ENCODE peak calls at places on chromosomes 5 and 9, in seven cellular contexts. One of them, this sample, is unnamed.

GRCh38 chr5:112742424-112742823 is 4.7 kb downstream of the APC start:
- DNase-seq in NCI-H345: no peak
- DNase-seq in activated CD4-positive, alpha-beta T cell treated with anti-CD3 and anti-CD28 coated beads, Interleukin-2, amount 50 U/mL, for 1 hour: no peak
- DNase-seq in SJCRH30: peak
- DNase-seq in HT-29: no peak
- DNase-seq in astrocyte of the spinal cord: peak
- DNase-seq in adipocyte: no peak
- DNase-seq in this sample: no peak

GRCh38 chr9:72623156-72623555 is 101.7 kb downstream of the TMC1 start:
- DNase-seq in activated CD4-positive, alpha-beta T cell treated with anti-CD3 and anti-CD28 coated beads, Interleukin-2, amount 50 U/mL, for 1 hour: no peak
- DNase-seq in astrocyte of the spinal cord: peak
- DNase-seq in SJCRH30: no peak
- DNase-seq in NCI-H345: no peak
- DNase-seq in adipocyte: peak
- DNase-seq in HT-29: no peak
- DNase-seq in this sample: no peak

GRCh38 chr9:93574900-93575705 is 1.3 kb upstream of the PHF2 start:
- DNase-seq in activated CD4-positive, alpha-beta T cell treated with anti-CD3 and anti-CD28 coated beads, Interleukin-2, amount 50 U/mL, for 1 hour: no peak
- DNase-seq in NCI-H345: no peak
- DNase-seq in HT-29: no peak
- DNase-seq in adipocyte: peak
- DNase-seq in SJCRH30: no peak
- DNase-seq in astrocyte of the spinal cord: no peak
- DNase-seq in this sample: no peak

GRCh38 chr9:132309056-132309455 is 45.7 kb downstream of the SETX start:
- DNase-seq in HT-29: no peak
- DNase-seq in astrocyte of the spinal cord: no peak
- DNase-seq in NCI-H345: no peak
- DNase-seq in activated CD4-positive, alpha-beta T cell treated with anti-CD3 and anti-CD28 coated beads, Interleukin-2, amount 50 U/mL, for 1 hour: no peak
- DNase-seq in adipocyte: no peak
- DNase-seq in SJCRH30: no peak
- DNase-seq in this sample: no peak

GRCh38 chr5:1152771-1153282 is 41.0 kb upstream of the SLC12A7 start:
- DNase-seq in adipocyte: peak
- DNase-seq in activated CD4-positive, alpha-beta T cell treated with anti-CD3 and anti-CD28 coated beads, Interleukin-2, amount 50 U/mL, for 1 hour: no peak
- DNase-seq in astrocyte of the spinal cord: no peak
- DNase-seq in HT-29: peak
- DNase-seq in SJCRH30: peak
- DNase-seq in NCI-H345: no peak
- DNase-seq in this sample: no peak

GRCh38 chr9:124030969-124031451 is 19.4 kb downstream of the LHX2 start:
- DNase-seq in SJCRH30: no peak
- DNase-seq in activated CD4-positive, alpha-beta T cell treated with anti-CD3 and anti-CD28 coated beads, Interleukin-2, amount 50 U/mL, for 1 hour: no peak
- DNase-seq in astrocyte of the spinal cord: peak
- DNase-seq in NCI-H345: no peak
- DNase-seq in HT-29: peak
- DNase-seq in adipocyte: peak
- DNase-seq in this sample: no peak

GRCh38 chr9:32455738-32456137 is 70.3 kb downstream of the RIGI start:
- DNase-seq in adipocyte: no peak
- DNase-seq in HT-29: no peak
- DNase-seq in astrocyte of the spinal cord: no peak
- DNase-seq in SJCRH30: no peak
- DNase-seq in NCI-H345: no peak
- DNase-seq in activated CD4-positive, alpha-beta T cell treated with anti-CD3 and anti-CD28 coated beads, Interleukin-2, amount 50 U/mL, for 1 hour: no peak
- DNase-seq in this sample: no peak

GRCh38 chr9:97696025-97696822 is 916 bp downstream of the XPA start:
- DNase-seq in astrocyte of the spinal cord: peak
- DNase-seq in adipocyte: peak
- DNase-seq in activated CD4-positive, alpha-beta T cell treated with anti-CD3 and anti-CD28 coated beads, Interleukin-2, amount 50 U/mL, for 1 hour: no peak
- DNase-seq in HT-29: peak
- DNase-seq in NCI-H345: no peak
- DNase-seq in SJCRH30: no peak
- DNase-seq in this sample: no peak

GRCh38 chr5:132243366-132243977 is 14.0 kb upstream of the PDLIM4 start:
- DNase-seq in astrocyte of the spinal cord: no peak
- DNase-seq in SJCRH30: peak
- DNase-seq in activated CD4-positive, alpha-beta T cell treated with anti-CD3 and anti-CD28 coated beads, Interleukin-2, amount 50 U/mL, for 1 hour: no peak
- DNase-seq in adipocyte: no peak
- DNase-seq in NCI-H345: no peak
- DNase-seq in HT-29: no peak
- DNase-seq in this sample: no peak

GRCh38 chr5:174549254-174549653 is 175.1 kb upstream of the MSX2 start:
- DNase-seq in SJCRH30: no peak
- DNase-seq in NCI-H345: no peak
- DNase-seq in activated CD4-positive, alpha-beta T cell treated with anti-CD3 and anti-CD28 coated beads, Interleukin-2, amount 50 U/mL, for 1 hour: no peak
- DNase-seq in astrocyte of the spinal cord: peak
- DNase-seq in HT-29: no peak
- DNase-seq in adipocyte: no peak
- DNase-seq in this sample: no peak

GRCh38 chr9:118422513-118422912 is 718.3 kb downstream of the TLR4 start:
- DNase-seq in astrocyte of the spinal cord: no peak
- DNase-seq in NCI-H345: no peak
- DNase-seq in activated CD4-positive, alpha-beta T cell treated with anti-CD3 and anti-CD28 coated beads, Interleukin-2, amount 50 U/mL, for 1 hour: no peak
- DNase-seq in SJCRH30: no peak
- DNase-seq in adipocyte: no peak
- DNase-seq in HT-29: no peak
- DNase-seq in this sample: no peak

GRCh38 chr9:120698766-120699165 is 15.5 kb downstream of the MEGF9 start:
- DNase-seq in NCI-H345: peak
- DNase-seq in adipocyte: peak
- DNase-seq in astrocyte of the spinal cord: no peak
- DNase-seq in SJCRH30: no peak
- DNase-seq in activated CD4-positive, alpha-beta T cell treated with anti-CD3 and anti-CD28 coated beads, Interleukin-2, amount 50 U/mL, for 1 hour: no peak
- DNase-seq in HT-29: no peak
- DNase-seq in this sample: no peak

GRCh38 chr9:127521919-127522304 is 70.6 kb downstream of the LRSAM1 start:
- DNase-seq in SJCRH30: peak
- DNase-seq in astrocyte of the spinal cord: no peak
- DNase-seq in NCI-H345: no peak
- DNase-seq in HT-29: peak
- DNase-seq in activated CD4-positive, alpha-beta T cell treated with anti-CD3 and anti-CD28 coated beads, Interleukin-2, amount 50 U/mL, for 1 hour: no peak
- DNase-seq in adipocyte: no peak
- DNase-seq in this sample: no peak

GRCh38 chr9:12846035-12846434 is 71.2 kb downstream of the LURAP1L start:
- DNase-seq in astrocyte of the spinal cord: no peak
- DNase-seq in SJCRH30: no peak
- DNase-seq in adipocyte: no peak
- DNase-seq in activated CD4-positive, alpha-beta T cell treated with anti-CD3 and anti-CD28 coated beads, Interleukin-2, amount 50 U/mL, for 1 hour: no peak
- DNase-seq in NCI-H345: no peak
- DNase-seq in HT-29: no peak
- DNase-seq in this sample: no peak

GRCh38 chr9:134213508-134214394 is 49.4 kb upstream of the RNU6ATAC start:
- DNase-seq in astrocyte of the spinal cord: no peak
- DNase-seq in activated CD4-positive, alpha-beta T cell treated with anti-CD3 and anti-CD28 coated beads, Interleukin-2, amount 50 U/mL, for 1 hour: no peak
- DNase-seq in adipocyte: no peak
- DNase-seq in SJCRH30: no peak
- DNase-seq in HT-29: no peak
- DNase-seq in NCI-H345: no peak
- DNase-seq in this sample: no peak

GRCh38 chr5:177154003-177154643 is 20.6 kb downstream of the NSD1 start:
- DNase-seq in adipocyte: no peak
- DNase-seq in HT-29: no peak
- DNase-seq in astrocyte of the spinal cord: no peak
- DNase-seq in NCI-H345: no peak
- DNase-seq in activated CD4-positive, alpha-beta T cell treated with anti-CD3 and anti-CD28 coated beads, Interleukin-2, amount 50 U/mL, for 1 hour: no peak
- DNase-seq in SJCRH30: no peak
- DNase-seq in this sample: no peak

GRCh38 chr9:128587453-128587852 is 35.1 kb downstream of the SPTAN1 start:
- DNase-seq in SJCRH30: no peak
- DNase-seq in activated CD4-positive, alpha-beta T cell treated with anti-CD3 and anti-CD28 coated beads, Interleukin-2, amount 50 U/mL, for 1 hour: peak
- DNase-seq in adipocyte: no peak
- DNase-seq in astrocyte of the spinal cord: no peak
- DNase-seq in NCI-H345: no peak
- DNase-seq in HT-29: no peak
- DNase-seq in this sample: no peak

GRCh38 chr9:34383904-34384303 is 7.2 kb upstream of the MYORG start:
- DNase-seq in NCI-H345: no peak
- DNase-seq in astrocyte of the spinal cord: no peak
- DNase-seq in SJCRH30: no peak
- DNase-seq in HT-29: no peak
- DNase-seq in activated CD4-positive, alpha-beta T cell treated with anti-CD3 and anti-CD28 coated beads, Interleukin-2, amount 50 U/mL, for 1 hour: no peak
- DNase-seq in adipocyte: no peak
- DNase-seq in this sample: no peak

GRCh38 chr5:146633273-146633672 is 117.3 kb upstream of the GPR151 start:
- DNase-seq in adipocyte: no peak
- DNase-seq in SJCRH30: no peak
- DNase-seq in NCI-H345: peak
- DNase-seq in HT-29: no peak
- DNase-seq in astrocyte of the spinal cord: no peak
- DNase-seq in activated CD4-positive, alpha-beta T cell treated with anti-CD3 and anti-CD28 coated beads, Interleukin-2, amount 50 U/mL, for 1 hour: no peak
- DNase-seq in this sample: peak

GRCh38 chr5:15789661-15790060 is 289.7 kb downstream of the FBXL7 start:
- DNase-seq in SJCRH30: no peak
- DNase-seq in NCI-H345: no peak
- DNase-seq in astrocyte of the spinal cord: no peak
- DNase-seq in adipocyte: no peak
- DNase-seq in HT-29: no peak
- DNase-seq in activated CD4-positive, alpha-beta T cell treated with anti-CD3 and anti-CD28 coated beads, Interleukin-2, amount 50 U/mL, for 1 hour: no peak
- DNase-seq in this sample: no peak

GRCh38 chr5:108867661-108868060 is 120.0 kb downstream of the FER start:
- DNase-seq in activated CD4-positive, alpha-beta T cell treated with anti-CD3 and anti-CD28 coated beads, Interleukin-2, amount 50 U/mL, for 1 hour: no peak
- DNase-seq in NCI-H345: no peak
- DNase-seq in astrocyte of the spinal cord: no peak
- DNase-seq in HT-29: no peak
- DNase-seq in adipocyte: no peak
- DNase-seq in SJCRH30: no peak
- DNase-seq in this sample: no peak

GRCh38 chr5:65100846-65101678 is 332.3 kb downstream of the CWC27 start:
- DNase-seq in astrocyte of the spinal cord: peak
- DNase-seq in HT-29: peak
- DNase-seq in activated CD4-positive, alpha-beta T cell treated with anti-CD3 and anti-CD28 coated beads, Interleukin-2, amount 50 U/mL, for 1 hour: peak
- DNase-seq in SJCRH30: peak
- DNase-seq in NCI-H345: peak
- DNase-seq in adipocyte: peak
- DNase-seq in this sample: peak

GRCh38 chr5:167819406-167819805 is 472.0 kb upstream of the WWC1 start:
- DNase-seq in NCI-H345: no peak
- DNase-seq in activated CD4-positive, alpha-beta T cell treated with anti-CD3 and anti-CD28 coated beads, Interleukin-2, amount 50 U/mL, for 1 hour: no peak
- DNase-seq in adipocyte: no peak
- DNase-seq in astrocyte of the spinal cord: no peak
- DNase-seq in HT-29: no peak
- DNase-seq in SJCRH30: no peak
- DNase-seq in this sample: no peak

GRCh38 chr5:141515946-141516647 is 27.2 kb downstream of the PCDHGC5 start:
- DNase-seq in HT-29: no peak
- DNase-seq in SJCRH30: no peak
- DNase-seq in adipocyte: no peak
- DNase-seq in activated CD4-positive, alpha-beta T cell treated with anti-CD3 and anti-CD28 coated beads, Interleukin-2, amount 50 U/mL, for 1 hour: no peak
- DNase-seq in NCI-H345: no peak
- DNase-seq in astrocyte of the spinal cord: no peak
- DNase-seq in this sample: no peak

GRCh38 chr9:130137870-130138653 is 34.1 kb upstream of the NCS1 start:
- DNase-seq in adipocyte: peak
- DNase-seq in activated CD4-positive, alpha-beta T cell treated with anti-CD3 and anti-CD28 coated beads, Interleukin-2, amount 50 U/mL, for 1 hour: no peak
- DNase-seq in NCI-H345: no peak
- DNase-seq in SJCRH30: peak
- DNase-seq in astrocyte of the spinal cord: peak
- DNase-seq in HT-29: no peak
- DNase-seq in this sample: no peak

GRCh38 chr5:131514316-131515275 is 120.4 kb downstream of the RAPGEF6 start:
- DNase-seq in activated CD4-positive, alpha-beta T cell treated with anti-CD3 and anti-CD28 coated beads, Interleukin-2, amount 50 U/mL, for 1 hour: no peak
- DNase-seq in adipocyte: no peak
- DNase-seq in SJCRH30: no peak
- DNase-seq in HT-29: no peak
- DNase-seq in NCI-H345: no peak
- DNase-seq in astrocyte of the spinal cord: no peak
- DNase-seq in this sample: no peak

GRCh38 chr5:30871191-30871590 is 322.3 kb upstream of the CDH6 start:
- DNase-seq in activated CD4-positive, alpha-beta T cell treated with anti-CD3 and anti-CD28 coated beads, Interleukin-2, amount 50 U/mL, for 1 hour: no peak
- DNase-seq in astrocyte of the spinal cord: no peak
- DNase-seq in adipocyte: no peak
- DNase-seq in HT-29: no peak
- DNase-seq in SJCRH30: no peak
- DNase-seq in NCI-H345: no peak
- DNase-seq in this sample: no peak

GRCh38 chr9:92455217-92455616 is 27.1 kb downstream of the ASPN start:
- DNase-seq in astrocyte of the spinal cord: no peak
- DNase-seq in HT-29: peak
- DNase-seq in activated CD4-positive, alpha-beta T cell treated with anti-CD3 and anti-CD28 coated beads, Interleukin-2, amount 50 U/mL, for 1 hour: no peak
- DNase-seq in NCI-H345: no peak
- DNase-seq in adipocyte: peak
- DNase-seq in SJCRH30: peak
- DNase-seq in this sample: peak

GRCh38 chr5:158686240-158686639 is 413.5 kb downstream of the EBF1 start:
- DNase-seq in adipocyte: no peak
- DNase-seq in HT-29: no peak
- DNase-seq in activated CD4-positive, alpha-beta T cell treated with anti-CD3 and anti-CD28 coated beads, Interleukin-2, amount 50 U/mL, for 1 hour: no peak
- DNase-seq in astrocyte of the spinal cord: no peak
- DNase-seq in SJCRH30: no peak
- DNase-seq in NCI-H345: no peak
- DNase-seq in this sample: no peak

GRCh38 chr5:71658916-71659661 is 60.0 kb upstream of the CARTPT start:
- DNase-seq in activated CD4-positive, alpha-beta T cell treated with anti-CD3 and anti-CD28 coated beads, Interleukin-2, amount 50 U/mL, for 1 hour: no peak
- DNase-seq in HT-29: peak
- DNase-seq in adipocyte: peak
- DNase-seq in astrocyte of the spinal cord: peak
- DNase-seq in SJCRH30: peak
- DNase-seq in NCI-H345: no peak
- DNase-seq in this sample: no peak

GRCh38 chr9:130448035-130448624 is 3.4 kb downstream of the ASS1 start:
- DNase-seq in astrocyte of the spinal cord: peak
- DNase-seq in SJCRH30: peak
- DNase-seq in NCI-H345: peak
- DNase-seq in adipocyte: peak
- DNase-seq in activated CD4-positive, alpha-beta T cell treated with anti-CD3 and anti-CD28 coated beads, Interleukin-2, amount 50 U/mL, for 1 hour: no peak
- DNase-seq in HT-29: no peak
- DNase-seq in this sample: no peak

GRCh38 chr5:146529984-146530383 is 14.0 kb upstream of the GPR151 start:
- DNase-seq in NCI-H345: no peak
- DNase-seq in adipocyte: no peak
- DNase-seq in HT-29: no peak
- DNase-seq in activated CD4-positive, alpha-beta T cell treated with anti-CD3 and anti-CD28 coated beads, Interleukin-2, amount 50 U/mL, for 1 hour: no peak
- DNase-seq in astrocyte of the spinal cord: no peak
- DNase-seq in SJCRH30: no peak
- DNase-seq in this sample: no peak